ENCODE peak calls at places on chromosomes 13 and 19, in five cellular contexts. U, E, B, F and N are unnamed samples. For H3K4me1, the result is how much of the 10 kb centered on the place peaks cover.

GRCh38 chr13:114151565-114152284 is 19.3 kb upstream of the RASA3 start:
- DNase-seq in B (no peak), F (no peak), U (no peak), E (no peak), N (peak)

GRCh38 chr13:27269114-27269665 is 1.4 kb upstream of the RASL11A start:
- DNase-seq in U (peak), B (no peak), E (no peak), F (no peak), N (no peak)

GRCh38 chr13:113429608-113429985 is 23.7 kb downstream of the ADPRHL1 start:
- DNase-seq in E (no peak), F (no peak), U (no peak), B (no peak), N (no peak)

GRCh38 chr13:34738251-34739170 is 203.6 kb upstream of the NBEA start:
- DNase-seq in B (no peak), E (no peak), U (no peak), F (no peak), N (no peak)

GRCh38 chr19:7550987-7551761 is 15.7 kb downstream of the PNPLA6 start:
- DNase-seq in B (no peak), F (peak), E (peak), U (peak), N (peak)

GRCh38 chr13:98678741-98679140 is 73.7 kb downstream of the SLC15A1 start:
- DNase-seq in U (no peak), B (no peak), E (no peak), F (no peak), N (no peak)

GRCh38 chr19:8973501-8974091 is 36.6 kb downstream of the MUC16 start:
- DNase-seq in B (no peak), E (no peak), U (no peak), F (no peak), N (peak)

GRCh38 chr13:24228852-24229458 is 68.4 kb downstream of the SPATA13 start:
- DNase-seq in E (peak), U (peak), F (no peak), B (no peak), N (peak)

GRCh38 chr13:110772091-110772984 is 58.8 kb downstream of the ING1 start:
- DNase-seq in F (no peak), E (no peak), B (no peak), U (no peak), N (no peak)

GRCh38 chr13:85266771-85267170 is 532.4 kb downstream of the SLITRK6 start:
- DNase-seq in U (no peak), F (no peak), E (no peak), B (no peak), N (no peak)

GRCh38 chr19:2081873-2082810 is 14.0 kb downstream of the MOB3A start:
- DNase-seq in F (no peak), B (peak), U (no peak), E (no peak), N (no peak)

GRCh38 chr13:24176351-24177101 is 16.0 kb downstream of the SPATA13 start:
- DNase-seq in F (peak), E (peak), U (no peak), B (no peak), N (no peak)

GRCh38 chr13:44649834-44650233 is 73.7 kb upstream of the TSC22D1 start:
- DNase-seq in B (no peak), U (no peak), F (no peak), E (no peak), N (no peak)

GRCh38 chr19:11136400-11137101 is 19.0 kb downstream of the SPC24 start:
- DNase-seq in U (no peak), F (no peak), E (no peak), B (no peak), N (no peak)

GRCh38 chr13:97568850-97569249 is 134.9 kb downstream of the RAP2A start:
- DNase-seq in F (no peak), E (no peak), B (no peak), U (no peak), N (no peak)

GRCh38 chr19:44228318-44228717 is 16.0 kb downstream of the ZNF227 start:
- DNase-seq in U (no peak), B (no peak), E (no peak), F (no peak), N (no peak)

GRCh38 chr13:42119875-42120274 is 71.4 kb downstream of the DGKH start:
- DNase-seq in B (no peak), U (no peak), F (no peak), E (no peak), N (no peak)

GRCh38 chr13:26721251-26721939 is 39.2 kb downstream of the GPR12 start:
- DNase-seq in U (no peak), E (no peak), B (peak), F (no peak), N (no peak)

GRCh38 chr19:55297267-55297666 is 13.5 kb downstream of the BRSK1 start:
- DNase-seq in B (no peak), E (no peak), F (no peak), U (no peak), N (no peak)

GRCh38 chr19:16584825-16585801 is 12.9 kb upstream of the SLC35E1 start:
- DNase-seq in F (no peak), U (no peak), B (no peak), E (no peak), N (no peak)
- H3K4me1 ChIP-seq in F (under half), U (under half), B (half or more), E (under half), N (half or more)

GRCh38 chr13:95258098-95258497 is 43.2 kb downstream of the ABCC4 start:
- DNase-seq in B (no peak), E (no peak), F (no peak), U (no peak), N (no peak)
- H3K4me1 ChIP-seq in B (under half), E (under half), F (under half), U (under half), N (under half)

DNA sequence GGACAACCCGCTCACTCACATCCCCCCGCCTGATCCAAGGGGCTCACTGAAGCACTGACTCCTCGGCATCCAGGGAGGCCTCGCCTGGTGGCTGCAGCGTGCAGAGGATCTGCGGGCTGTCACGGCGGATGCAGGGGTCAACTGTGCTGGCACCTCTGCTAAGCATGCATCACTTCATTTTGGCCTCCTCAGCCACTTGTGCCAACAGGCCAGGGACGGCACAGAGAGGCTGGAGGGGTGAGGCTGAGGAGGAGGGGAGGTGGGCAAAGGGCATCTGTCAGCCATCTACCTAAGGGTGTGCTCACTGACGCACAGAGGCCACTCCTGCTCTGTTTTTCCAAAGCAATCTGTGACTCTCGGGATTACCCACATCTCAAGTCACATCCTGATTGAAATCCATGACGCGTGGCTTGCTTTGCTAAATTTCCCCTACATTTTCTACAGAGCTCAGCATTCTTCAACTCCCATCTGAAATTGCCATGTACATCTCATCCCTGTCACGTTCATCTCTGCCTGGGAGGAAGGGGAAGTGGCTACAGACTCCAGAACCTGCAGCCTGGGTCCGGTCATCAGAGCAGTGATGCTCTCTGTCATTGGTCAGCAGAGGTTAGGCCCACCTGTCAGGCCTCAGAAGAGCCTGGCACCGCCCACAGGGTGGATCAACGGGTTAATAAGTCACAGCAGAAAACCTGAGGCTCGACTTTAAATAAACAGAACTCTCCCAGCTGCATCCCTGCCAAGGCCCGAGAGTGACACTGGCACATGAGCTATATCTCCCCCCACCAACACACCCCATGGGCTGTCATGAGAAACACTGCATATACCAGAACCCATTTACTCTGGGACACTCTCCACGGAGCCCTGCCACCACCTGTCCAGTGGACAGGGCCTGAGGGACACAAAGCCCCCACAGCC is 17.6 kb downstream of the ELL start:
- DNase-seq in E (no peak), B (peak), U (no peak), F (no peak), N (no peak)
- H3K4me1 ChIP-seq in E (under half), B (half or more), U (under half), F (half or more), N (under half)

GRCh38 chr19:38274734-38275133 is 10.4 kb downstream of the SPINT2 start:
- DNase-seq in B (no peak), U (no peak), E (no peak), F (no peak), N (no peak)
- H3K4me1 ChIP-seq in B (under half), U (under half), E (under half), F (under half), N (under half)

DNA sequence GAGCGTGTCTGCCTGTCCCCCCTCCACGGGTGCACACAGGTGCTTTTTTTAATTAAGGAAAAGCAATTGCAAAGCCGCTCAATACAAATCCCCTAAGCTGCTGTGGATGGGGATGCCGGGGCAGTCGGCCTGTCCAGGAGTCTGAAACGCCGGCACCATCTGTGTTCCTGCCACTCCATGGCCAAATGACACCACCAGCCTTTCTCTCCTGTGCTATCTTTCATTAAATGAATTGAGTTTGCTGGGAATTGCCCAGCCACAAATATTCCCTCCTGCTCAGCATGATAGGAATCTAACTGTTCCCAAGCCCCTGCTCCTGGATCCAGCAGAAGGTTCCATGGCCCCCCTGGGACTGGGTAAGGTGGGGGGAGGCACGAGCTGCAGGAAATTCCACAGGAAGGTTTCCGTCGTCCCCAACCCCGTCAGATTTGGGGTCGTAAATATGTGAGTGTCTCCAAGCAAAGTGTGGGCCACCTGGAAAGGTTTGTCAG is 139.3 kb downstream of the KDM4B start:
- DNase-seq in E (no peak), B (no peak), U (no peak), F (no peak), N (no peak)
- H3K4me1 ChIP-seq in E (under half), B (under half), U (under half), F (under half), N (under half)

DNA sequence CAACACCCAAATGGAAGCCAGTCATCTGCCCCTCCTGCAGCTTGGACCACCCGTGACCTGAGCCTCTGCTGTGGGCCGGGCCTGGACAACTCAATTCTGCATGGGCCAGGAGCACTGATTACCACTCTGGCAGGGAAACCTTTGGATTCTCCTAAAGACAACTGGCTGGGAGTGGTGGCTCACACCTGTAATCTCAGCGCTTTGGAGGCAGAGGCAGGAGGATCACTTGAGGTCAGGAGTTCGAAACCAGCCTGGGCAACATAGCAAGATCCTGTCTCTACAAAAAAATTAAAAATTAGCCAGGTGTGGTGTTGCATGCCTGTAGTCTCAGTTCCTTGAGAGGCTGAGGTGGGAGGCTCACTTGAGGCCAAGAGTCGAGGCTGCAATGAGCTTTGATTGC is 6.5 kb downstream of the EPS15L1 start:
- DNase-seq in B (no peak), E (no peak), F (no peak), U (no peak), N (no peak)
- H3K4me1 ChIP-seq in B (under half), E (under half), F (under half), U (under half), N (under half)

DNA sequence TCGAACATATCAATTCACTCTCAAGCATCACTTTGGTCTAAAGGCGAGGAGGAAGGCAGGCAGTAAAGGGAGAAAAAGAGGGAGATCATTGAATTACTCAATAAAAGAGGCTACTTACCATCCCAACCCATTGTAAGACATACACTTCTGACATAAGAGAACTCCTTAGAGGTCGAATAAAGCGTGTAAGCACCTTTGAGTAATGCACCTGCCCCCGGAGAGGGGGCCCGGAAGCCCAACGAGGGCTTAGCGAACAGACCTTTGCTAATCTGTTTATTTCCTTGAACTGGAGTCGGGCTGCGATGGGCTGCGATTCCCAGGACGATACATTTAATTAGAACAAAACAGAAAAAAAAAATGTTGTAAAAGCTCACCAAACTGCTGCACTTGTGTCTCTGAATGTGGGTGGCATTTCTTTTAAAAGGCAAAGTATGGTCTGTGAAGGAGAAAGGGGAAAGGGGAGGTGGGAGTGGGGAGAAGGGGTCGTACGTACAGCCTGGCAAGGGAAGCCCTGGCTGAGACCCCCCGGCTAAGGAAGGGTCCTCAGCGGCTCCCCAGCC is 3.0 kb downstream of the ZC3H4 start:
- DNase-seq in F (no peak), U (no peak), E (peak), B (peak), N (no peak)
- H3K4me1 ChIP-seq in F (under half), U (under half), E (under half), B (half or more), N (under half)

GRCh38 chr13:21324793-21325192 is 134.3 kb downstream of the ZDHHC20 start:
- DNase-seq in B (no peak), F (no peak), E (no peak), U (no peak), N (no peak)
- H3K4me1 ChIP-seq in B (under half), F (under half), E (under half), U (under half), N (under half)

DNA sequence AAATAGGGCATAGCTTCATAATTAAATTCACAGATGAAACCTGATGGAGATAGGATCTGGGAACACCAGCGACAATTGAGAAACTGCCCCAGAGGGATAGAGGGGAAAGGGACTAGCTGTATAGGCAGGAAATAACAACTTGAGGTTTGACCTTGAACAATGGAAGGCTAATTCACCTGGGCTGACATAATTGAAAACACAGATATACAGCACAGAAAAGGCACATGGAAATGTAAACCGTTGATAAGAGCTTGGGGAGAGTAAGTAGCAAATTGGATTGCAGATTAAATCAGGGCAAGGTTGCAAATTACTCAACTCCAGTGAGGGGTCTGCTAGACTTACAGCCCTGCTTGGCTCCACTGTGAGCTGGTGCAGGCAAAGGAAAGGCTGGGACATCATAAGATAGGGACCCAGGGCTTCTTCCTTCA is 246.7 kb downstream of the DLEU7 start:
- DNase-seq in U (no peak), B (no peak), E (no peak), F (no peak), N (no peak)
- H3K4me1 ChIP-seq in U (under half), B (half or more), E (under half), F (under half), N (under half)